ENCODE peak calls at places on chromosomes 7 and 10, in nine cellular contexts. U is stimulated activated CD4-positive, alpha-beta T cell treated with anti-CD3 and anti-CD28 coated beads, Interleukin-4, amount 100 ng/mL, for 48 hours; N is breast epithelium; I is T-helper 2 cell treated with Interferon-gamma antibody and Interleukin-4, amounts not matched to agents 5 μg/mL and 100 μg/mL, for 36 hours; V is RCC 7860; D is progenitor cell of endocrine pancreas; L is CD8-positive, alpha-beta memory T cell; Y is hippocampal formation; A is tibial nerve. T is an unnamed sample.

GRCh38 chr7:479115-479947 is 40.3 kb downstream of the PDGFA start:
- DNase-seq in D (no peak), Y (no peak), A (no peak), L (no peak), I (no peak), V (no peak), U (no peak), N (peak), T (peak)

GRCh38 chr7:11689096-11689495 is 142.9 kb downstream of the THSD7A start:
- DNase-seq in L (no peak), D (no peak), U (no peak), A (no peak), I (no peak), N (no peak), Y (no peak), V (no peak), T (no peak)

GRCh38 chr10:86974484-86974883 is 6.2 kb downstream of the ADIRF start:
- DNase-seq in V (no peak), D (no peak), Y (no peak), A (no peak), I (no peak), N (no peak), U (no peak), L (no peak), T (no peak)

GRCh38 chr7:134513169-134513752 is 14.1 kb upstream of the AKR1B10 start:
- DNase-seq in I (peak), L (peak), U (peak), V (peak), D (peak), N (no peak), Y (no peak), A (no peak), T (no peak)

GRCh38 chr7:91527460-91527859 is 263.2 kb downstream of the FZD1 start:
- DNase-seq in D (no peak), N (no peak), A (no peak), U (no peak), V (no peak), I (no peak), L (no peak), Y (no peak), T (no peak)

GRCh38 chr10:119667562-119668328 is 16.6 kb downstream of the BAG3 start:
- DNase-seq in D (no peak), N (peak), A (peak), Y (no peak), I (no peak), U (no peak), L (no peak), V (peak), T (peak)

GRCh38 chr7:3230908-3231307 is 70.1 kb upstream of the SDK1 start:
- DNase-seq in U (no peak), A (no peak), V (no peak), I (no peak), L (no peak), D (no peak), Y (no peak), N (no peak), T (no peak)

GRCh38 chr7:50821457-50821977 is 38.8 kb upstream of the GRB10 start:
- DNase-seq in L (no peak), V (peak), Y (no peak), A (no peak), D (no peak), N (no peak), I (no peak), U (no peak), T (no peak)

GRCh38 chr7:30804078-30804661 is 33.0 kb downstream of the MINDY4 start:
- DNase-seq in U (no peak), L (no peak), Y (no peak), A (no peak), I (no peak), V (peak), N (no peak), D (no peak), T (no peak)

GRCh38 chr7:130699686-130700085 is 13.3 kb upstream of the TSGA13 start:
- DNase-seq in A (no peak), U (no peak), V (no peak), D (no peak), N (no peak), Y (no peak), I (no peak), L (no peak), T (no peak)

GRCh38 chr10:104104926-104105325 is 17.0 kb upstream of the SFR1 start:
- DNase-seq in Y (no peak), D (no peak), N (no peak), A (no peak), V (peak), I (no peak), L (no peak), U (no peak), T (no peak)

GRCh38 chr7:157423348-157423747 is 86.5 kb downstream of the DNAJB6 start:
- DNase-seq in U (no peak), Y (no peak), L (no peak), I (no peak), D (no peak), A (no peak), N (no peak), V (no peak), T (no peak)

GRCh38 chr7:33776791-33777190 is 128.5 kb upstream of the BMPER start:
- DNase-seq in V (no peak), L (no peak), Y (no peak), U (no peak), A (no peak), N (no peak), I (no peak), D (no peak), T (no peak)

GRCh38 chr7:32161708-32162107 is 91.5 kb upstream of the PDE1C start:
- DNase-seq in A (no peak), N (no peak), L (no peak), U (no peak), I (no peak), V (peak), D (no peak), Y (no peak), T (no peak)

GRCh38 chr7:38704041-38704547 is 72.9 kb upstream of the AMPH start:
- DNase-seq in V (no peak), A (no peak), L (no peak), D (no peak), I (no peak), Y (no peak), U (no peak), N (no peak), T (no peak)

GRCh38 chr7:18426564-18427226 is 68.9 kb upstream of the HDAC9 start:
- DNase-seq in U (no peak), N (no peak), L (no peak), Y (no peak), D (no peak), A (no peak), I (no peak), V (no peak), T (no peak)

GRCh38 chr7:35762781-35763180 is 38.1 kb upstream of the SEPTIN7 start:
- DNase-seq in I (no peak), D (no peak), U (no peak), Y (no peak), A (no peak), V (no peak), L (no peak), N (no peak), T (no peak)

GRCh38 chr7:151122276-151122675 is 36.0 kb downstream of the AGAP3 start:
- DNase-seq in L (no peak), A (no peak), D (no peak), U (no peak), Y (no peak), N (no peak), V (no peak), I (no peak), T (no peak)

GRCh38 chr10:123427386-123427785 is 238.8 kb upstream of the GPR26 start:
- DNase-seq in A (no peak), D (no peak), V (no peak), Y (no peak), U (no peak), N (no peak), L (no peak), I (no peak), T (no peak)

GRCh38 chr10:130859427-130859826 is 452.1 kb downstream of the TCERG1L start:
- DNase-seq in V (no peak), A (no peak), Y (no peak), U (no peak), D (no peak), N (no peak), L (no peak), I (no peak), T (no peak)

GRCh38 chr7:4074407-4074806 is 607.7 kb upstream of the FOXK1 start:
- DNase-seq in I (no peak), Y (no peak), N (no peak), A (no peak), D (no peak), U (no peak), L (no peak), V (no peak), T (no peak)

GRCh38 chr7:103343332-103343731 is 1.2 kb downstream of the DNAJC2 start:
- DNase-seq in V (no peak), I (no peak), U (no peak), Y (no peak), D (no peak), L (no peak), A (no peak), N (no peak), T (no peak)

GRCh38 chr10:78868861-78869260 is 199.9 kb upstream of the ZMIZ1 start:
- DNase-seq in N (no peak), V (no peak), Y (no peak), I (no peak), D (no peak), L (no peak), U (no peak), A (no peak), T (no peak)

GRCh38 chr7:55206235-55207029 is 158.7 kb upstream of the LANCL2 start:
- DNase-seq in D (no peak), U (no peak), A (no peak), Y (no peak), N (no peak), V (peak), L (no peak), I (no peak), T (no peak)

GRCh38 chr7:79245623-79246249 is 207.7 kb downstream of the MAGI2 start:
- DNase-seq in L (no peak), I (no peak), U (no peak), Y (no peak), A (no peak), D (no peak), N (no peak), V (no peak), T (no peak)

T was measured in gastrocnemius medialis.